ENCODE peak calls at places on chromosomes 5 and 9, in six cellular contexts. One of them, this sample, is unnamed.

GRCh38 chr9:129121483-129121882 is 10.3 kb downstream of the PTPA start:
- DNase-seq in colonic mucosa: no peak
- DNase-seq in fibroblast of lung: no peak
- DNase-seq in CD8-positive, alpha-beta memory T cell: no peak
- DNase-seq in A549: no peak
- DNase-seq in hepatocyte: no peak
- DNase-seq in this sample: no peak

GRCh38 chr5:83925321-83925877 is 204.7 kb upstream of the HAPLN1 start:
- DNase-seq in colonic mucosa: no peak
- DNase-seq in fibroblast of lung: peak; percentile 99
- DNase-seq in CD8-positive, alpha-beta memory T cell: no peak
- DNase-seq in A549: no peak
- DNase-seq in hepatocyte: no peak
- DNase-seq in this sample: no peak

GRCh38 chr9:113446323-113446740 is 17.2 kb upstream of the RGS3 start:
- DNase-seq in colonic mucosa: no peak
- DNase-seq in fibroblast of lung: peak; percentile 31
- DNase-seq in CD8-positive, alpha-beta memory T cell: no peak
- DNase-seq in A549: peak; percentile 77
- DNase-seq in hepatocyte: peak; percentile 56
- DNase-seq in this sample: no peak

GRCh38 chr9:100287186-100287585 is 65.6 kb downstream of the TEX10 start:
- DNase-seq in colonic mucosa: no peak
- DNase-seq in fibroblast of lung: peak; percentile 14
- DNase-seq in CD8-positive, alpha-beta memory T cell: no peak
- DNase-seq in A549: no peak
- DNase-seq in hepatocyte: no peak
- DNase-seq in this sample: no peak

GRCh38 chr5:158886086-158886485 is 213.6 kb downstream of the EBF1 start:
- DNase-seq in colonic mucosa: no peak
- DNase-seq in fibroblast of lung: peak; percentile 59
- DNase-seq in CD8-positive, alpha-beta memory T cell: no peak
- DNase-seq in A549: no peak
- DNase-seq in hepatocyte: no peak
- DNase-seq in this sample: no peak

GRCh38 chr5:107253246-107253645 is 417.5 kb downstream of the EFNA5 start:
- DNase-seq in colonic mucosa: no peak
- DNase-seq in fibroblast of lung: no peak
- DNase-seq in CD8-positive, alpha-beta memory T cell: no peak
- DNase-seq in A549: no peak
- DNase-seq in hepatocyte: no peak
- DNase-seq in this sample: no peak

GRCh38 chr9:12933957-12934356 is 159.1 kb downstream of the LURAP1L start:
- DNase-seq in colonic mucosa: no peak
- DNase-seq in fibroblast of lung: no peak
- DNase-seq in CD8-positive, alpha-beta memory T cell: no peak
- DNase-seq in A549: no peak
- DNase-seq in hepatocyte: no peak
- DNase-seq in this sample: no peak

GRCh38 chr5:59810041-59810440 is 83.5 kb downstream of the PDE4D start:
- DNase-seq in colonic mucosa: peak; percentile 70
- DNase-seq in fibroblast of lung: peak; percentile 45
- DNase-seq in CD8-positive, alpha-beta memory T cell: peak; percentile 37
- DNase-seq in A549: peak; percentile 70
- DNase-seq in hepatocyte: peak; percentile 83
- DNase-seq in this sample: peak; percentile 74

GRCh38 chr5:114335391-114335790 is 26.5 kb upstream of the KCNN2 start:
- DNase-seq in colonic mucosa: no peak
- DNase-seq in fibroblast of lung: peak; percentile 1
- DNase-seq in CD8-positive, alpha-beta memory T cell: no peak
- DNase-seq in A549: no peak
- DNase-seq in hepatocyte: no peak
- DNase-seq in this sample: no peak

GRCh38 chr5:139574641-139575312 is 13.6 kb downstream of the UBE2D2 start:
- DNase-seq in colonic mucosa: no peak
- DNase-seq in fibroblast of lung: peak; percentile 43
- DNase-seq in CD8-positive, alpha-beta memory T cell: no peak
- DNase-seq in A549: peak; percentile 44
- DNase-seq in hepatocyte: peak; percentile 63
- DNase-seq in this sample: no peak

GRCh38 chr5:99553411-99553810 is 624.6 kb upstream of the CHD1 start:
- DNase-seq in colonic mucosa: no peak
- DNase-seq in fibroblast of lung: peak; percentile 2
- DNase-seq in CD8-positive, alpha-beta memory T cell: no peak
- DNase-seq in A549: no peak
- DNase-seq in hepatocyte: no peak
- DNase-seq in this sample: no peak

GRCh38 chr5:91151947-91152346 is 231.2 kb downstream of the ARRDC3 start:
- DNase-seq in colonic mucosa: no peak
- DNase-seq in fibroblast of lung: peak; percentile 89
- DNase-seq in CD8-positive, alpha-beta memory T cell: no peak
- DNase-seq in A549: peak; percentile 48
- DNase-seq in hepatocyte: peak; percentile 62
- DNase-seq in this sample: no peak

GRCh38 chr5:111144352-111144930 is 52.3 kb downstream of the WDR36 start:
- DNase-seq in colonic mucosa: no peak
- DNase-seq in fibroblast of lung: peak; percentile 26
- DNase-seq in CD8-positive, alpha-beta memory T cell: no peak
- DNase-seq in A549: no peak
- DNase-seq in hepatocyte: no peak
- DNase-seq in this sample: no peak

GRCh38 chr9:110520120-110520701 is 59.3 kb downstream of the SVEP1 start:
- DNase-seq in colonic mucosa: no peak
- DNase-seq in fibroblast of lung: peak; percentile 4
- DNase-seq in CD8-positive, alpha-beta memory T cell: no peak
- DNase-seq in A549: no peak
- DNase-seq in hepatocyte: no peak
- DNase-seq in this sample: no peak

GRCh38 chr5:160539431-160539830 is 117.8 kb downstream of the PTTG1 start:
- DNase-seq in colonic mucosa: no peak
- DNase-seq in fibroblast of lung: peak; percentile 89
- DNase-seq in CD8-positive, alpha-beta memory T cell: no peak
- DNase-seq in A549: no peak
- DNase-seq in hepatocyte: no peak
- DNase-seq in this sample: no peak

GRCh38 chr5:153613143-153613542 is 122.7 kb downstream of the GRIA1 start:
- DNase-seq in colonic mucosa: no peak
- DNase-seq in fibroblast of lung: peak; percentile 81
- DNase-seq in CD8-positive, alpha-beta memory T cell: no peak
- DNase-seq in A549: no peak
- DNase-seq in hepatocyte: no peak
- DNase-seq in this sample: no peak

GRCh38 chr5:122770479-122770878 is 4.4 kb upstream of the SNX2 start:
- DNase-seq in colonic mucosa: no peak
- DNase-seq in fibroblast of lung: peak; percentile 63
- DNase-seq in CD8-positive, alpha-beta memory T cell: no peak
- DNase-seq in A549: no peak
- DNase-seq in hepatocyte: no peak
- DNase-seq in this sample: no peak

GRCh38 chr5:72647806-72648205 is 140.6 kb upstream of the ZNF366 start:
- DNase-seq in colonic mucosa: no peak
- DNase-seq in fibroblast of lung: peak; percentile 6
- DNase-seq in CD8-positive, alpha-beta memory T cell: no peak
- DNase-seq in A549: no peak
- DNase-seq in hepatocyte: no peak
- DNase-seq in this sample: no peak

GRCh38 chr9:94443039-94443722 is 111.7 kb upstream of the PCAT7 start:
- DNase-seq in colonic mucosa: no peak
- DNase-seq in fibroblast of lung: no peak
- DNase-seq in CD8-positive, alpha-beta memory T cell: no peak
- DNase-seq in A549: no peak
- DNase-seq in hepatocyte: no peak
- DNase-seq in this sample: no peak

GRCh38 chr5:181060231-181060590 is 20.1 kb downstream of the BTNL9 start:
- DNase-seq in colonic mucosa: no peak
- DNase-seq in fibroblast of lung: no peak
- DNase-seq in CD8-positive, alpha-beta memory T cell: no peak
- DNase-seq in A549: no peak
- DNase-seq in hepatocyte: no peak
- DNase-seq in this sample: no peak

GRCh38 chr5:165525268-165525667 is 2019.8 kb downstream of the MAT2B start:
- DNase-seq in colonic mucosa: no peak
- DNase-seq in fibroblast of lung: peak; percentile 90
- DNase-seq in CD8-positive, alpha-beta memory T cell: no peak
- DNase-seq in A549: no peak
- DNase-seq in hepatocyte: peak; percentile 29
- DNase-seq in this sample: no peak

GRCh38 chr9:14031761-14032279 is 282.1 kb downstream of the NFIB start:
- DNase-seq in colonic mucosa: no peak
- DNase-seq in fibroblast of lung: peak; percentile 38
- DNase-seq in CD8-positive, alpha-beta memory T cell: no peak
- DNase-seq in A549: no peak
- DNase-seq in hepatocyte: no peak
- DNase-seq in this sample: no peak

DNA sequence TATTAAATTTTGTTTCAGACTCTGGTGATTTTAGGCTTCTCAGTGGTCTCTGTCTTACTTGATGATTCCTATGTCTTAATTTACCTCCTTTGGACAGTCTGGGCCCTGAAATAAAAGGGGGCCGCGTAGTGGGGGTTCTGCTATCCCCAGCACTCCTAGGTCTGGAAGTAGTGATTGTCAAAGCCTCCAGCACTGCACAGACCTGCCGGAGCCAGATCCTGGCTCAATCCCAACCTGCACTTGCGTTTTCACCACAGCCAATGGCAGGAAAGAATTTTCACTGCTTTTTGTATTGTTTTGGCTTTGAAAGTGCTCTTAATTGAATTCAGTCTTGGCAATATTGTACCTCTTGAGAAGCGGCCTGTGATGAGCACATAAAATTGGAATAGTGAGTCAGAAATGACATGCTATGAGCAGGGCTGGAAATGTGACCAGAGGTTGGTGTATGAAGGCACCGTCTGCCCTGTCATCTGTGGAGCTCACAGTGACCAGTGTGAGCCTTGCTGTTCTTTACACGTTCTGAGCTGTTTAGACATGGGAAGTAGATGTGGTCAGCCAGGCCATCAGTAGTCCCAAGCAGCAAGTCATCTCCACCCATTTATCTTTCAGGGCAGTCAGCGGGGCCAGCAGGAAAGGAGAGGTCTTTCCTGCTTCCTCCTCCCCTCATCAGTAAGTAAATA is 41.5 kb downstream of the SECISBP2 start:
- DNase-seq in colonic mucosa: no peak
- DNase-seq in fibroblast of lung: peak; percentile 4
- DNase-seq in CD8-positive, alpha-beta memory T cell: no peak
- DNase-seq in A549: no peak
- DNase-seq in hepatocyte: no peak
- DNase-seq in this sample: no peak
- H3K27ac ChIP-seq in colonic mucosa: no peak overlapping the region
- H3K27ac ChIP-seq in fibroblast of lung: no peak overlapping the region
- H3K27ac ChIP-seq in CD8-positive, alpha-beta memory T cell: no peak overlapping the region
- H3K27ac ChIP-seq in A549: no peak overlapping the region
- H3K27ac ChIP-seq in hepatocyte: no peak overlapping the region
- H3K27ac ChIP-seq in this sample: no peak overlapping the region

GRCh38 chr5:33557605-33558004 is 116.8 kb downstream of the TARS1 start:
- DNase-seq in colonic mucosa: no peak
- DNase-seq in fibroblast of lung: no peak
- DNase-seq in CD8-positive, alpha-beta memory T cell: no peak
- DNase-seq in A549: no peak
- DNase-seq in hepatocyte: no peak
- DNase-seq in this sample: no peak

GRCh38 chr5:33558489-33558888 is 117.7 kb downstream of the TARS1 start:
- DNase-seq in colonic mucosa: no peak
- DNase-seq in fibroblast of lung: peak; percentile 23
- DNase-seq in CD8-positive, alpha-beta memory T cell: no peak
- DNase-seq in A549: no peak
- DNase-seq in hepatocyte: no peak
- DNase-seq in this sample: no peak

DNA sequence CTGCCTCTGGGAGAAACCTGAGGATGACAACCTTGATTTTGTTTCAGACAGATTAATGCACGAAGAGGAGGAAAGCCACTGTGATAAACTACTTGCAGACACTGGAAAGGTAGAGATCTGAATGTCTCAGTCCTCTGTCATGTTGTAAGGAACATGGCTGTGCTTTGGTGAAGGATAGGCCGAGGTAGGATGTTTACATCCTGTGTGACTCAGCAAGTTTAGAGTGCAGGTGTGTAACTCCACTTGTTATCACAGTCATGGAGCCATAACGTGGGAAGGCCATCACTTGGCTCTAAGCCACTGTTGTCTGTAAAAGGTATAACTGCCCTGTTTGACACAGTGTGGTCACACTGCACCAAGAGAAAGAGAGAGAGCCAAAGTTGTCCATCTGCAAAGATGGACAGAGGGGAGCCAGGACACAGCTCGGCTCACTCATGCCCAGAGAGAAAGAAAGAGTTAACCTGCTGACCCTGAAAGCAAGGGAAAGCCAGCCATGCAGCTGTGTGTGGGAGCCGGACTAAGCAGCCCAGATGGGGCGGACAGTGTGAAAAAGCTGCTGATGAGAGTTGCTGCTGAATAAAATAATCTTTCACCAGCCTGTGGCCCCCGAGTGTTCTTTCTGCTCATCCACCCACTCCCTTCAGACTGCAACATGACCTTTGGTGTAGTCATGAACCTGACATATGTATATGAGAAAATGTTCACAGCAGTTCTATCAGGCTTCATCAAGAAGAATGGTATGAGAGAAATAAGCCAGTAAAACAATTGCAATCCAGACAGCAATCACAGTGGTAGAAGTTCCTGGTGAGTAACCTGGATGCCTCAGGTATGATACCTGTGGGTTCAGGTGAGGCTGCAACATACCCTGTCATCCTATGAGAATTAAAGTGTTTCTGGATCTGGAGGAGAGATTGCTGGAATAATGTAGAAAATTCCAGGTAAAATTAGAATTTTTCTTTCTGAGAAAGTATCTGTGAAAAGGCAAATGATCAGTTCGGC is 115.9 kb downstream of the TARS1 start:
- DNase-seq in colonic mucosa: no peak
- DNase-seq in fibroblast of lung: no peak
- DNase-seq in CD8-positive, alpha-beta memory T cell: no peak
- DNase-seq in A549: no peak
- DNase-seq in hepatocyte: no peak
- DNase-seq in this sample: no peak
- H3K27ac ChIP-seq in colonic mucosa: no peak overlapping the region
- H3K27ac ChIP-seq in fibroblast of lung: no peak overlapping the region
- H3K27ac ChIP-seq in CD8-positive, alpha-beta memory T cell: no peak overlapping the region
- H3K27ac ChIP-seq in A549: no peak overlapping the region
- H3K27ac ChIP-seq in hepatocyte: no peak overlapping the region
- H3K27ac ChIP-seq in this sample: no peak overlapping the region

DNA sequence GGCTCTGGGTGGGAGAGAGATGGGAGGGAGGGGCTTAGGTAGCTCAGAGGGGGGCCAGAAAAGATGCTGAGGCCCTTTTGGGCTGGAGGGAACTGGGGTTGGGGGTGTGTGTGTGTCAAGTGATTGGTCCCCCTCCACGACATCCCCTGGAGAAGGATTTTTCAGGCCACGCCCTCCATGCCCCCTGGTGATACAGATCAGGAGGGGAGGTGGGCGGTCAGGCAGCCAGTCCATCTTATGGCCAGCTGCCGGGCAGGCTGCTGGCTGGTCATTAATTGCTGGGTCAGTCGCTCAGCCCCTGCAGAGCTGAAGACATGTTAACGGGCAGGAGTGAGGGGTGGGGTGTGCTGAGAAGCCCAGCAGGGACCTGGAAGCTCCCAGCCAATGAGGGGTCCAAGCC is 19.4 kb downstream of the PDGFRB start:
- DNase-seq in colonic mucosa: no peak
- DNase-seq in fibroblast of lung: no peak
- DNase-seq in CD8-positive, alpha-beta memory T cell: no peak
- DNase-seq in A549: no peak
- DNase-seq in hepatocyte: no peak
- DNase-seq in this sample: no peak
- H3K27ac ChIP-seq in colonic mucosa: no peak overlapping the region
- H3K27ac ChIP-seq in fibroblast of lung: peak overlapping the region; percentile 99
- H3K27ac ChIP-seq in CD8-positive, alpha-beta memory T cell: no peak overlapping the region
- H3K27ac ChIP-seq in A549: no peak overlapping the region
- H3K27ac ChIP-seq in hepatocyte: no peak overlapping the region
- H3K27ac ChIP-seq in this sample: no peak overlapping the region

GRCh38 chr5:141618030-141618803 is 583 bp downstream of the DIAPH1 start:
- DNase-seq in colonic mucosa: peak; percentile 81
- DNase-seq in fibroblast of lung: peak; percentile 29
- DNase-seq in CD8-positive, alpha-beta memory T cell: peak; percentile 33
- DNase-seq in A549: peak; percentile 55
- DNase-seq in hepatocyte: peak; percentile 81
- DNase-seq in this sample: peak; percentile 62
- H3K27ac ChIP-seq in colonic mucosa: peak overlapping the region; percentile 96
- H3K27ac ChIP-seq in fibroblast of lung: peak overlapping the region; percentile 81
- H3K27ac ChIP-seq in CD8-positive, alpha-beta memory T cell: peak overlapping the region; percentile 82
- H3K27ac ChIP-seq in A549: peak overlapping the region; percentile 98
- H3K27ac ChIP-seq in hepatocyte: peak overlapping the region; percentile 96
- H3K27ac ChIP-seq in this sample: peak overlapping the region; percentile 99